ENCODE peak calls at places on chromosomes 16 and 17, in ten cellular contexts. Y, K, Z, P, C, E, T, B, O and N are unnamed samples. For H3K4me1, the result is how much of the 10 kb centered on the place peaks cover.

GRCh38 chr16:89357460-89357859 is 132.9 kb downstream of the ANKRD11 start:
- DNase-seq in T (no peak), P (peak), C (peak), K (no peak), E (no peak), B (no peak), Z (no peak), Y (no peak), O (peak), N (no peak)

GRCh38 chr17:18278867-18279266 is 18.4 kb downstream of the MIEF2 start:
- DNase-seq in C (no peak), Z (no peak), B (no peak), O (no peak), K (no peak), Y (no peak), P (no peak), E (no peak), T (no peak), N (no peak)

GRCh38 chr16:85347213-85347591 is 234.9 kb upstream of the CIBAR2 start:
- DNase-seq in Y (no peak), C (peak), E (no peak), B (peak), O (no peak), T (no peak), Z (no peak), P (no peak), K (peak), N (no peak)

GRCh38 chr17:44038604-44039007 is 23.8 kb upstream of the TMEM101 start:
- DNase-seq in Y (no peak), P (no peak), C (no peak), K (peak), B (no peak), T (no peak), Z (no peak), O (no peak), E (no peak), N (no peak)

GRCh38 chr17:45789874-45790273 is 5.8 kb downstream of the CRHR1 start:
- DNase-seq in B (no peak), Z (no peak), O (no peak), Y (no peak), K (no peak), T (no peak), P (no peak), E (no peak), C (no peak), N (no peak)

GRCh38 chr17:76968707-76969597 is 100.7 kb downstream of the MGAT5B start:
- DNase-seq in T (peak), Z (no peak), K (no peak), E (peak), O (peak), P (peak), Y (peak), B (no peak), C (peak), N (peak)

GRCh38 chr17:9408381-9408780 is 167.2 kb downstream of the STX8 start:
- DNase-seq in P (no peak), Z (no peak), T (no peak), Y (no peak), C (no peak), B (no peak), K (no peak), O (no peak), E (no peak), N (no peak)

GRCh38 chr17:28331891-28332420 is 3.3 kb downstream of the IFT20 start:
- DNase-seq in Z (no peak), P (peak), O (no peak), T (no peak), Y (no peak), B (no peak), E (no peak), C (no peak), K (no peak), N (no peak)

GRCh38 chr17:3964203-3965122 is at the start of gene ATP2A3:
- DNase-seq in E (peak), O (peak), T (peak), K (no peak), P (no peak), Y (no peak), C (peak), Z (no peak), B (no peak), N (peak)

GRCh38 chr16:69283851-69284250 is 27.3 kb upstream of the VPS4A start:
- DNase-seq in P (no peak), E (no peak), B (no peak), T (no peak), O (no peak), Z (no peak), C (no peak), K (peak), Y (no peak), N (no peak)

GRCh38 chr17:78418627-78419026 is 40.2 kb downstream of the PGS1 start:
- DNase-seq in O (no peak), T (no peak), K (no peak), P (no peak), C (no peak), Y (no peak), Z (no peak), E (no peak), B (no peak), N (no peak)

GRCh38 chr17:58307468-58308172 is 21.0 kb downstream of the TSPOAP1 start:
- DNase-seq in E (no peak), P (no peak), Z (peak), T (no peak), Y (peak), K (no peak), C (no peak), B (no peak), O (no peak), N (no peak)

GRCh38 chr17:81909966-81910839 is 996 bp downstream of the PCYT2 start:
- DNase-seq in Z (no peak), E (peak), K (peak), C (peak), O (peak), B (no peak), Y (no peak), T (no peak), P (peak), N (no peak)

GRCh38 chr17:44217738-44218343 is 1.6 kb downstream of the UBTF start:
- DNase-seq in O (peak), E (no peak), T (no peak), C (no peak), P (no peak), Y (no peak), Z (no peak), B (no peak), K (no peak), N (no peak)

GRCh38 chr16:75116911-75117245 is 298 bp upstream of the LDHD start:
- DNase-seq in Z (no peak), Y (no peak), O (no peak), K (no peak), T (no peak), P (no peak), C (no peak), B (no peak), E (no peak), N (no peak)
- H3K4me3 ChIP-seq in Z (peak), Y (no peak), O (no peak), K (peak), T (no peak), P (no peak), C (no peak), B (no peak), E (no peak), N (no peak)

DNA sequence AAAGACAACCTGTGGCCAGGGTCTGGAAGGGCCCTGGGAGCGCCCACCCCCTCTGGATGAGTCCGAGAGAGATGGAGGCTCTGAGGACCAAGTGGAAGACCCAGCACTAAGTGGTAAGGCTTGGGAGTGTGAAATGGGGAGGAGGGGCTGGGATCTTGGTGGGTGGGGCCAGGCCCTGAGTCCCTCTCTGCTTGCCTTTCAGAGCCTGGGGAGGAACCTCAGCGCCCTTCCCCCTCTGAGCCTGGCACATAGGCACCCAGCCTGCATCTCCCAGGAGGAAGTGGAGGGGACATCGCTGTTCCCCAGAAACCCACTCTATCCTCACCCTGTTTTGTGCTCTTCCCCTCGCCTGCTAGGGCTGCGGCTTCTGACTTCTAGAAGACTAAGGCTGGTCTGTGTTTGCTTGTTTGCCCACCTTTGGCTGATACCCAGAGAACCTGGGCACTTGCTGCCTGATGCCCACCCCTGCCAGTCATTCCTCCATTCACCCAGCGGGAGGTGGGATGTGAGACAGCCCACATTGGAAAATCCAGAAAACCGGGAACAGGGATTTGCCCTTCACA is 1.2 kb upstream of the STARD3 start:
- DNase-seq in K (no peak), Y (no peak), P (no peak), O (no peak), B (no peak), T (no peak), E (no peak), C (no peak), Z (no peak), N (no peak)
- H3K4me1 ChIP-seq in K (half or more), Y (under half), P (half or more), O (half or more), B (under half), T (under half), E (under half), C (under half), Z (under half), N (under half)

DNA sequence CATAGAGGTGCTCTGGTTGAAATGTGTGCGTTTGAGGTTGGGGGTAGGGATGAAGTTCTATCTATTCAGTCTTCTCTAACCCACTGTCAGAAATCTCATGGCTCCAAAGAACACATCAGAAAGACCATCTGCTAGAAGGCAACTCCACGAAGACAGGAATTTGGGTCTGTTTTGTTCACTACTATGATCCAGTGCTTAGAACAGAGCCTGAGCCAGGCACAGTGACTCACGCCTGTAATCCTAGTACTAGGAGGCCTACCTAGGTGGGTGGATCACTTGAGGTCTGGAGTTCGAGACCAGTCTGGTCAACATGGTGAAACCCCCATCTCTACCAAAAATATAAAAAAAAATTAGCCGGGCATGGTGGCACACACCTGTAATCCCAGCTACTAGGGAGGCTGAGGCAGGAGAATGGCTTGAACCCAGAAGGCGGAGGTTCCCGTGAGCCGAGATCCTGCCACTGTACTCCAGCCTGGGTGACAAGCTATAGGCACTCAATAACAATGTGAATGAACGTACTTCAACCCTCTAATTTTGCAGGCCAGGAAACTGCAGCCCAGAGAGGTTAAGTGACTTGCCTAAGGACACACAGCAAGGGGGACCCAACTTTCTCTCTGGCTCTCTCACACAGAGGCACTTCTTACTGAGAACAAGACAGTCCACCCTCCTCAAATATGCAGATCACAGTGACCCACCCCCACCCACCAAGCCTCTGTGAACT is 2.2 kb downstream of the CASKIN2 start:
- DNase-seq in Y (no peak), T (no peak), O (no peak), C (no peak), B (no peak), Z (no peak), K (no peak), P (no peak), E (no peak), N (no peak)
- H3K4me3 ChIP-seq in Y (peak), T (no peak), O (no peak), C (no peak), B (no peak), Z (peak), K (no peak), P (no peak), E (no peak), N (no peak)

GRCh38 chr16:81855552-81856153 is 76.6 kb downstream of the PLCG2 start:
- DNase-seq in K (no peak), E (no peak), Z (no peak), B (no peak), T (no peak), C (no peak), O (no peak), Y (no peak), P (no peak), N (no peak)
- H3K4me1 ChIP-seq in K (under half), E (under half), Z (under half), B (under half), T (under half), C (under half), O (under half), Y (under half), P (under half), N (under half)

GRCh38 chr17:61809816-61810392 is 53.4 kb downstream of the BRIP1 start:
- DNase-seq in P (no peak), E (no peak), T (no peak), Z (no peak), K (no peak), O (no peak), Y (no peak), B (no peak), C (no peak), N (no peak)
- H3K4me3 ChIP-seq in P (no peak), E (no peak), T (no peak), Z (no peak), K (no peak), O (no peak), Y (no peak), B (no peak), C (no peak), N (no peak)

DNA sequence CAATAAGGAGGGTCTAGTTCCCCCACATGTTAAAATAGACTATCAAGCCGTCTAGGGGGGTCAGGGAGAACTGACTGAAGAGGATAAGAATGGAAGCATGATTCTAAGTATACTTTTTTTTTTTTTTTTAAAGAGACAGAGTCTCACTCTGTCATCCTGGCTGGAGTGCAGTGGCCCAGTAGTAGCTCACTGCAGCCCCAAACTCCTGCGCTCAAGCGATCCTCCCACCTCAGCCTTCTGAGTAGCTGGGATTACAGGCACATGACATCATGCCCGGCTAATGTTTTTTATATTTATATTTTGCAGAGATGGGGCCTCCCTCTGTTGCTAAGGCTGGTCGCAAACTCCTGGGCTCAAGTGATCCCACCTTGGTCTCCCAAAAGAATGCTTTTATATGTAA is 14.2 kb downstream of the AMFR start:
- DNase-seq in Z (no peak), K (no peak), T (no peak), P (no peak), B (no peak), Y (no peak), C (no peak), O (no peak), E (no peak), N (no peak)
- H3K4me1 ChIP-seq in Z (under half), K (under half), T (under half), P (under half), B (half or more), Y (under half), C (under half), O (under half), E (under half), N (under half)

GRCh38 chr17:7213895-7214299 is 5.7 kb downstream of the DLG4 start:
- DNase-seq in O (peak), Y (no peak), C (peak), K (peak), Z (peak), E (no peak), B (peak), T (no peak), P (peak), N (no peak)
- H3K4me3 ChIP-seq in O (no peak), Y (peak), C (peak), K (no peak), Z (peak), E (peak), B (peak), T (peak), P (no peak), N (peak)